ENCODE peak calls at places on chromosomes 16 and 17, in four cellular contexts. M is GM06990, Y is psoas muscle, O is upper lobe of left lung. N is an unnamed sample.

GRCh38 chr17:6478486-6478885 is 34.2 kb downstream of the PIMREG start:
- DNase-seq in M (no peak), Y (no peak), O (no peak), N (no peak)

GRCh38 chr17:46003907-46004748 is 5.1 kb downstream of the STH start:
- DNase-seq in O (no peak), M (no peak), Y (peak), N (peak)

GRCh38 chr17:65079489-65079900 is 23.0 kb upstream of the GNA13 start:
- DNase-seq in M (no peak), O (no peak), Y (no peak), N (no peak)

GRCh38 chr16:22117666-22118065 is 25.3 kb downstream of the VWA3A start:
- DNase-seq in O (no peak), M (no peak), Y (no peak), N (no peak)

GRCh38 chr17:77526259-77526711 is 385.5 kb downstream of the SEC14L1 start:
- DNase-seq in O (no peak), M (no peak), Y (peak), N (no peak)

GRCh38 chr16:84483882-84484565 is 20.4 kb downstream of the MEAK7 start:
- DNase-seq in Y (no peak), O (peak), M (no peak), N (no peak)

GRCh38 chr17:2708585-2709172 is 2.9 kb downstream of the CLUH start:
- DNase-seq in Y (peak), O (no peak), M (no peak), N (no peak)

GRCh38 chr17:44752953-44753861 is 5.6 kb upstream of the ADAM11 start:
- DNase-seq in Y (no peak), M (no peak), O (no peak), N (no peak)

GRCh38 chr17:30716461-30717289 is 107.8 kb downstream of the CRLF3 start:
- DNase-seq in Y (peak), M (no peak), O (no peak), N (no peak)

GRCh38 chr17:68610554-68610953 is 9.4 kb upstream of the FAM20A start:
- DNase-seq in M (no peak), O (no peak), Y (no peak), N (no peak)

GRCh38 chr16:17328971-17329370 is 141.8 kb downstream of the XYLT1 start:
- DNase-seq in O (no peak), Y (no peak), M (no peak), N (no peak)

GRCh38 chr17:29622337-29623282 is at the start of gene CORO6:
- DNase-seq in O (peak), Y (peak), M (peak), N (peak)

GRCh38 chr17:28875856-28876564 is 21.2 kb downstream of the ERAL1 start:
- DNase-seq in O (no peak), M (no peak), Y (peak), N (no peak)

GRCh38 chr16:86313631-86314030 is 196.7 kb upstream of the FOXF1 start:
- DNase-seq in O (no peak), M (no peak), Y (no peak), N (no peak)

GRCh38 chr17:41654134-41654907 is 29.9 kb upstream of the KRT17 start:
- DNase-seq in M (no peak), Y (peak), O (peak), N (no peak)

GRCh38 chr17:303161-303560 is 49.4 kb downstream of the RPH3AL start:
- DNase-seq in M (no peak), O (no peak), Y (peak), N (peak)